ENCODE peak calls at places on chromosomes 11 and 22, in nine cellular contexts. One of them, this sample, is unnamed.

GRCh38 chr11:76445122-76446084 is 585 bp downstream of the EMSY start:
- DNase-seq in upper lobe of right lung: peak; percentile 88
- DNase-seq in tibial artery: peak; percentile 79
- DNase-seq in testis: peak; percentile 81
- DNase-seq in MM.1S: peak; percentile 54
- DNase-seq in cardiac muscle cell: peak; percentile 90
- DNase-seq in endothelial cell of umbilical vein: peak; percentile 95
- DNase-seq in Peyer's patch: peak; percentile 84
- DNase-seq in effector memory CD4-positive, alpha-beta T cell: peak; percentile 24
- DNase-seq in this sample: peak; percentile 64

GRCh38 chr22:46871826-46872225 is 109.4 kb downstream of the TBC1D22A start:
- DNase-seq in tibial artery: no peak
- DNase-seq in effector memory CD4-positive, alpha-beta T cell: no peak
- DNase-seq in MM.1S: no peak
- DNase-seq in cardiac muscle cell: no peak
- DNase-seq in testis: no peak
- DNase-seq in endothelial cell of umbilical vein: no peak
- DNase-seq in upper lobe of right lung: no peak
- DNase-seq in Peyer's patch: no peak
- DNase-seq in this sample: no peak

GRCh38 chr11:106280041-106280440 is 202.6 kb downstream of the AASDHPPT start:
- DNase-seq in testis: no peak
- DNase-seq in upper lobe of right lung: no peak
- DNase-seq in endothelial cell of umbilical vein: no peak
- DNase-seq in effector memory CD4-positive, alpha-beta T cell: no peak
- DNase-seq in MM.1S: no peak
- DNase-seq in Peyer's patch: no peak
- DNase-seq in tibial artery: no peak
- DNase-seq in cardiac muscle cell: no peak
- DNase-seq in this sample: no peak

GRCh38 chr11:5624489-5625278 is at the start of gene TRIM34:
- DNase-seq in Peyer's patch: peak; percentile 67
- DNase-seq in tibial artery: peak; percentile 59
- DNase-seq in upper lobe of right lung: no peak
- DNase-seq in endothelial cell of umbilical vein: peak; percentile 95
- DNase-seq in testis: peak; percentile 89
- DNase-seq in effector memory CD4-positive, alpha-beta T cell: peak; percentile 35
- DNase-seq in cardiac muscle cell: peak; percentile 72
- DNase-seq in MM.1S: peak; percentile 90
- DNase-seq in this sample: peak; percentile 62

GRCh38 chr22:26753125-26753862 is 95.9 kb downstream of the MIAT start:
- DNase-seq in MM.1S: no peak
- DNase-seq in cardiac muscle cell: no peak
- DNase-seq in endothelial cell of umbilical vein: no peak
- DNase-seq in effector memory CD4-positive, alpha-beta T cell: no peak
- DNase-seq in tibial artery: no peak
- DNase-seq in Peyer's patch: no peak
- DNase-seq in upper lobe of right lung: no peak
- DNase-seq in testis: no peak
- DNase-seq in this sample: no peak

GRCh38 chr11:112082729-112083128 is 3.8 kb downstream of the TIMM8B start:
- DNase-seq in cardiac muscle cell: peak; percentile 12
- DNase-seq in tibial artery: no peak
- DNase-seq in Peyer's patch: no peak
- DNase-seq in MM.1S: no peak
- DNase-seq in upper lobe of right lung: no peak
- DNase-seq in testis: no peak
- DNase-seq in endothelial cell of umbilical vein: no peak
- DNase-seq in effector memory CD4-positive, alpha-beta T cell: no peak
- DNase-seq in this sample: no peak

GRCh38 chr11:91178366-91178765 is 955.5 kb upstream of the CHORDC1 start:
- DNase-seq in effector memory CD4-positive, alpha-beta T cell: no peak
- DNase-seq in Peyer's patch: no peak
- DNase-seq in endothelial cell of umbilical vein: no peak
- DNase-seq in testis: no peak
- DNase-seq in tibial artery: no peak
- DNase-seq in cardiac muscle cell: no peak
- DNase-seq in MM.1S: no peak
- DNase-seq in upper lobe of right lung: no peak
- DNase-seq in this sample: no peak

GRCh38 chr11:68665471-68665870 is 18.9 kb upstream of the GAL start:
- DNase-seq in upper lobe of right lung: peak; percentile 16
- DNase-seq in tibial artery: no peak
- DNase-seq in cardiac muscle cell: no peak
- DNase-seq in testis: no peak
- DNase-seq in endothelial cell of umbilical vein: no peak
- DNase-seq in effector memory CD4-positive, alpha-beta T cell: no peak
- DNase-seq in MM.1S: no peak
- DNase-seq in Peyer's patch: no peak
- DNase-seq in this sample: no peak

GRCh38 chr11:69339041-69339733 is 45.2 kb downstream of the MYEOV start:
- DNase-seq in cardiac muscle cell: no peak
- DNase-seq in testis: no peak
- DNase-seq in effector memory CD4-positive, alpha-beta T cell: no peak
- DNase-seq in tibial artery: no peak
- DNase-seq in Peyer's patch: peak; percentile 18
- DNase-seq in endothelial cell of umbilical vein: no peak
- DNase-seq in upper lobe of right lung: peak; percentile 44
- DNase-seq in MM.1S: no peak
- DNase-seq in this sample: no peak

GRCh38 chr22:44445307-44445680 is 52.7 kb downstream of the RTL6 start:
- DNase-seq in Peyer's patch: peak; percentile 36
- DNase-seq in testis: no peak
- DNase-seq in MM.1S: no peak
- DNase-seq in tibial artery: no peak
- DNase-seq in endothelial cell of umbilical vein: no peak
- DNase-seq in cardiac muscle cell: no peak
- DNase-seq in upper lobe of right lung: peak; percentile 49
- DNase-seq in effector memory CD4-positive, alpha-beta T cell: no peak
- DNase-seq in this sample: no peak

GRCh38 chr11:125233736-125234275 is 69.3 kb downstream of the PKNOX2 start:
- DNase-seq in endothelial cell of umbilical vein: no peak
- DNase-seq in testis: no peak
- DNase-seq in effector memory CD4-positive, alpha-beta T cell: no peak
- DNase-seq in cardiac muscle cell: no peak
- DNase-seq in MM.1S: no peak
- DNase-seq in upper lobe of right lung: no peak
- DNase-seq in tibial artery: no peak
- DNase-seq in Peyer's patch: no peak
- DNase-seq in this sample: no peak

GRCh38 chr11:44564653-44565007 is 833 bp upstream of the CD82 start:
- DNase-seq in effector memory CD4-positive, alpha-beta T cell: no peak
- DNase-seq in MM.1S: no peak
- DNase-seq in tibial artery: peak; percentile 91
- DNase-seq in Peyer's patch: peak; percentile 81
- DNase-seq in cardiac muscle cell: peak; percentile 90
- DNase-seq in endothelial cell of umbilical vein: no peak
- DNase-seq in upper lobe of right lung: peak; percentile 90
- DNase-seq in testis: peak; percentile 74
- DNase-seq in this sample: no peak

GRCh38 chr11:114317738-114318137 is 21.5 kb downstream of the NNMT start:
- DNase-seq in cardiac muscle cell: peak; percentile 77
- DNase-seq in MM.1S: peak; percentile 77
- DNase-seq in Peyer's patch: no peak
- DNase-seq in effector memory CD4-positive, alpha-beta T cell: no peak
- DNase-seq in upper lobe of right lung: peak; percentile 68
- DNase-seq in endothelial cell of umbilical vein: peak; percentile 73
- DNase-seq in tibial artery: peak; percentile 51
- DNase-seq in testis: peak; percentile 62
- DNase-seq in this sample: peak; percentile 43

GRCh38 chr22:31241936-31242335 is 29.8 kb downstream of the LIMK2 start:
- DNase-seq in endothelial cell of umbilical vein: peak; percentile 80
- DNase-seq in MM.1S: no peak
- DNase-seq in testis: no peak
- DNase-seq in Peyer's patch: no peak
- DNase-seq in upper lobe of right lung: no peak
- DNase-seq in effector memory CD4-positive, alpha-beta T cell: no peak
- DNase-seq in tibial artery: no peak
- DNase-seq in cardiac muscle cell: peak; percentile 64
- DNase-seq in this sample: no peak

GRCh38 chr11:66277475-66278391 is at the start of gene CNIH2:
- DNase-seq in MM.1S: peak; percentile 38
- DNase-seq in tibial artery: no peak
- DNase-seq in testis: no peak
- DNase-seq in endothelial cell of umbilical vein: no peak
- DNase-seq in Peyer's patch: peak; percentile 84
- DNase-seq in upper lobe of right lung: no peak
- DNase-seq in effector memory CD4-positive, alpha-beta T cell: peak; percentile 27
- DNase-seq in cardiac muscle cell: peak; percentile 16
- DNase-seq in this sample: peak; percentile 42

GRCh38 chr11:116691779-116692178 is 81.0 kb downstream of the BUD13 start:
- DNase-seq in endothelial cell of umbilical vein: peak; percentile 24
- DNase-seq in testis: peak; percentile 65
- DNase-seq in cardiac muscle cell: peak; percentile 35
- DNase-seq in Peyer's patch: peak; percentile 63
- DNase-seq in MM.1S: peak; percentile 46
- DNase-seq in effector memory CD4-positive, alpha-beta T cell: no peak
- DNase-seq in upper lobe of right lung: no peak
- DNase-seq in tibial artery: no peak
- DNase-seq in this sample: peak; percentile 37

GRCh38 chr11:64008283-64008931 is 22.2 kb downstream of the OTUB1 start:
- DNase-seq in effector memory CD4-positive, alpha-beta T cell: no peak
- DNase-seq in testis: no peak
- DNase-seq in Peyer's patch: no peak
- DNase-seq in tibial artery: no peak
- DNase-seq in upper lobe of right lung: no peak
- DNase-seq in MM.1S: no peak
- DNase-seq in endothelial cell of umbilical vein: no peak
- DNase-seq in cardiac muscle cell: no peak
- DNase-seq in this sample: no peak

GRCh38 chr11:9386901-9387300 is 2.4 kb downstream of the IPO7 start:
- DNase-seq in endothelial cell of umbilical vein: no peak
- DNase-seq in MM.1S: no peak
- DNase-seq in testis: no peak
- DNase-seq in Peyer's patch: no peak
- DNase-seq in cardiac muscle cell: no peak
- DNase-seq in effector memory CD4-positive, alpha-beta T cell: no peak
- DNase-seq in upper lobe of right lung: no peak
- DNase-seq in tibial artery: no peak
- DNase-seq in this sample: no peak

GRCh38 chr11:44621140-44621681 is 55.7 kb downstream of the CD82 start:
- DNase-seq in endothelial cell of umbilical vein: peak; percentile 63
- DNase-seq in testis: peak; percentile 86
- DNase-seq in Peyer's patch: peak; percentile 90
- DNase-seq in upper lobe of right lung: peak; percentile 87
- DNase-seq in tibial artery: peak; percentile 53
- DNase-seq in cardiac muscle cell: peak; percentile 73
- DNase-seq in MM.1S: peak; percentile 48
- DNase-seq in effector memory CD4-positive, alpha-beta T cell: peak; percentile 50
- DNase-seq in this sample: peak; percentile 72

GRCh38 chr22:45886502-45886901 is 90.5 kb downstream of the WNT7B start:
- DNase-seq in tibial artery: no peak
- DNase-seq in testis: no peak
- DNase-seq in Peyer's patch: no peak
- DNase-seq in endothelial cell of umbilical vein: no peak
- DNase-seq in upper lobe of right lung: peak; percentile 34
- DNase-seq in cardiac muscle cell: no peak
- DNase-seq in MM.1S: no peak
- DNase-seq in effector memory CD4-positive, alpha-beta T cell: no peak
- DNase-seq in this sample: peak; percentile 8

GRCh38 chr22:45448431-45448830 is 34.9 kb downstream of the RIBC2 start:
- DNase-seq in effector memory CD4-positive, alpha-beta T cell: no peak
- DNase-seq in endothelial cell of umbilical vein: no peak
- DNase-seq in upper lobe of right lung: no peak
- DNase-seq in testis: no peak
- DNase-seq in cardiac muscle cell: peak; percentile 79
- DNase-seq in Peyer's patch: no peak
- DNase-seq in tibial artery: peak; percentile 88
- DNase-seq in MM.1S: no peak
- DNase-seq in this sample: peak; percentile 82

GRCh38 chr22:38033522-38034277 is 23.5 kb upstream of the PICK1 start:
- DNase-seq in testis: no peak
- DNase-seq in tibial artery: no peak
- DNase-seq in endothelial cell of umbilical vein: no peak
- DNase-seq in upper lobe of right lung: no peak
- DNase-seq in Peyer's patch: no peak
- DNase-seq in cardiac muscle cell: no peak
- DNase-seq in effector memory CD4-positive, alpha-beta T cell: no peak
- DNase-seq in MM.1S: no peak
- DNase-seq in this sample: no peak

GRCh38 chr22:25402160-25402500 is 162.3 kb upstream of the GRK3 start:
- DNase-seq in MM.1S: no peak
- DNase-seq in tibial artery: no peak
- DNase-seq in upper lobe of right lung: no peak
- DNase-seq in effector memory CD4-positive, alpha-beta T cell: no peak
- DNase-seq in endothelial cell of umbilical vein: no peak
- DNase-seq in testis: no peak
- DNase-seq in cardiac muscle cell: no peak
- DNase-seq in Peyer's patch: no peak
- DNase-seq in this sample: no peak
- H3K4me1 ChIP-seq in MM.1S: no peaks in the 10 kb centered on the region
- H3K4me1 ChIP-seq in tibial artery: no peaks in the 10 kb centered on the region
- H3K4me1 ChIP-seq in upper lobe of right lung: peaks cover 41% of the 10 kb centered on the region
- H3K4me1 ChIP-seq in effector memory CD4-positive, alpha-beta T cell: peaks cover 15% of the 10 kb centered on the region
- H3K4me1 ChIP-seq in endothelial cell of umbilical vein: peaks cover 32% of the 10 kb centered on the region
- H3K4me1 ChIP-seq in testis: peaks cover 31% of the 10 kb centered on the region
- H3K4me1 ChIP-seq in cardiac muscle cell: peaks cover 12% of the 10 kb centered on the region
- H3K4me1 ChIP-seq in Peyer's patch: peaks cover 45% of the 10 kb centered on the region
- H3K4me1 ChIP-seq in this sample: no peaks in the 10 kb centered on the region

GRCh38 chr11:72042059-72042425 is 38.3 kb downstream of the NUMA1 start:
- DNase-seq in effector memory CD4-positive, alpha-beta T cell: no peak
- DNase-seq in upper lobe of right lung: no peak
- DNase-seq in tibial artery: no peak
- DNase-seq in endothelial cell of umbilical vein: no peak
- DNase-seq in Peyer's patch: no peak
- DNase-seq in testis: no peak
- DNase-seq in cardiac muscle cell: no peak
- DNase-seq in MM.1S: no peak
- DNase-seq in this sample: no peak
- H3K4me1 ChIP-seq in effector memory CD4-positive, alpha-beta T cell: peaks cover 30% of the 10 kb centered on the region
- H3K4me1 ChIP-seq in upper lobe of right lung: peaks cover 44% of the 10 kb centered on the region
- H3K4me1 ChIP-seq in tibial artery: no peaks in the 10 kb centered on the region
- H3K4me1 ChIP-seq in endothelial cell of umbilical vein: peaks cover 38% of the 10 kb centered on the region
- H3K4me1 ChIP-seq in Peyer's patch: peaks cover 31% of the 10 kb centered on the region
- H3K4me1 ChIP-seq in testis: peaks cover 43% of the 10 kb centered on the region
- H3K4me1 ChIP-seq in cardiac muscle cell: peaks cover 30% of the 10 kb centered on the region
- H3K4me1 ChIP-seq in MM.1S: peaks cover 26% of the 10 kb centered on the region
- H3K4me1 ChIP-seq in this sample: no peaks in the 10 kb centered on the region

DNA sequence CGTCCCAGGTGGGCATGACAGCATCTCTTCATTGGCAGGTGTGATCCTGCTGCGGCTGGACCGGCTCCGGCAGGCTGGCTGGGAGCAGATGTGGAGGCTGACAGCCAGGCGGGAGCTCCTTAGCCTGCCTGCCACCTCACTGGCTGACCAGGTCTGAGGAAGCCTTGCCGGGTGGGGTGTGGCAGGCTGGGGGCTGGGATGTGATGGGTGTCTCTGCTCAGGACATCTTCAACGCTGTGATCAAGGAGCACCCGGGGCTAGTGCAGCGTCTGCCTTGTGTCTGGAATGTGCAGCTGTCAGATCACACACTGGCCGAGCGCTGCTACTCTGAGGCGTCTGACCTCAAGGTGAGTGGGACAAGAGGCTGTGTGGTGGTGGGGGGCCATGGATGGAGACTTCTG is 3.5 kb downstream of the LARGE2 start:
- DNase-seq in endothelial cell of umbilical vein: no peak
- DNase-seq in tibial artery: no peak
- DNase-seq in upper lobe of right lung: peak; percentile 56
- DNase-seq in cardiac muscle cell: no peak
- DNase-seq in effector memory CD4-positive, alpha-beta T cell: no peak
- DNase-seq in testis: no peak
- DNase-seq in MM.1S: no peak
- DNase-seq in Peyer's patch: no peak
- DNase-seq in this sample: peak; percentile 13
- H3K4me1 ChIP-seq in endothelial cell of umbilical vein: no peaks in the 10 kb centered on the region
- H3K4me1 ChIP-seq in tibial artery: peaks cover 10% of the 10 kb centered on the region
- H3K4me1 ChIP-seq in upper lobe of right lung: peaks cover 21% of the 10 kb centered on the region
- H3K4me1 ChIP-seq in cardiac muscle cell: no peaks in the 10 kb centered on the region
- H3K4me1 ChIP-seq in effector memory CD4-positive, alpha-beta T cell: peaks cover 27% of the 10 kb centered on the region
- H3K4me1 ChIP-seq in testis: peaks cover 14% of the 10 kb centered on the region
- H3K4me1 ChIP-seq in MM.1S: peaks cover 18% of the 10 kb centered on the region
- H3K4me1 ChIP-seq in Peyer's patch: peaks cover 31% of the 10 kb centered on the region
- H3K4me1 ChIP-seq in this sample: peaks cover 16% of the 10 kb centered on the region

GRCh38 chr11:12810497-12810896 is 136.3 kb downstream of the TEAD1 start:
- DNase-seq in MM.1S: no peak
- DNase-seq in upper lobe of right lung: no peak
- DNase-seq in cardiac muscle cell: peak; percentile 87
- DNase-seq in testis: peak; percentile 61
- DNase-seq in tibial artery: no peak
- DNase-seq in effector memory CD4-positive, alpha-beta T cell: no peak
- DNase-seq in Peyer's patch: no peak
- DNase-seq in endothelial cell of umbilical vein: no peak
- DNase-seq in this sample: peak; percentile 69
- H3K4me1 ChIP-seq in MM.1S: peaks cover 77% of the 10 kb centered on the region
- H3K4me1 ChIP-seq in upper lobe of right lung: peaks cover 32% of the 10 kb centered on the region
- H3K4me1 ChIP-seq in cardiac muscle cell: peaks cover 28% of the 10 kb centered on the region
- H3K4me1 ChIP-seq in testis: peaks cover 32% of the 10 kb centered on the region
- H3K4me1 ChIP-seq in tibial artery: no peaks in the 10 kb centered on the region
- H3K4me1 ChIP-seq in effector memory CD4-positive, alpha-beta T cell: no peaks in the 10 kb centered on the region
- H3K4me1 ChIP-seq in Peyer's patch: peaks cover 39% of the 10 kb centered on the region
- H3K4me1 ChIP-seq in endothelial cell of umbilical vein: peaks cover 18% of the 10 kb centered on the region
- H3K4me1 ChIP-seq in this sample: peaks cover 6% of the 10 kb centered on the region